ENCODE peak calls at places on chromosomes 13 and 19, in four cellular contexts. G, S, O and W are unnamed samples.

GRCh38 chr19:35427187-35427586 is 20.9 kb upstream of the FFAR2 start:
- DNase-seq in O (no peak), G (no peak), S (no peak), W (no peak)

GRCh38 chr19:35006342-35006998 is 6.3 kb downstream of the GRAMD1A start:
- DNase-seq in S (no peak), O (no peak), G (peak; percentile 93), W (no peak)

GRCh38 chr13:59475911-59476310 is 687.8 kb downstream of the DIAPH3 start:
- DNase-seq in S (no peak), O (no peak), G (no peak), W (no peak)

GRCh38 chr19:43820098-43820860 is 6.8 kb upstream of the ZNF283 start:
- DNase-seq in G (peak; percentile 21), S (no peak), O (peak; percentile 69), W (no peak)

GRCh38 chr19:3809881-3810707 is 23.9 kb upstream of the MATK start:
- DNase-seq in O (no peak), G (no peak), S (no peak), W (no peak)

GRCh38 chr19:16661480-16662034 is 618 bp downstream of the TMEM38A start:
- DNase-seq in S (peak; percentile 5), O (peak; percentile 62), G (no peak), W (peak; percentile 23)

GRCh38 chr13:42028113-42028799 is 20.2 kb upstream of the DGKH start:
- DNase-seq in O (no peak), S (no peak), G (peak; percentile 94), W (no peak)

GRCh38 chr13:27174766-27175455 is 3.3 kb upstream of the USP12 start:
- DNase-seq in S (no peak), O (no peak), G (no peak), W (no peak)

GRCh38 chr19:10431254-10431942 is 11.1 kb downstream of the PDE4A start:
- DNase-seq in S (peak; percentile 72), G (peak; percentile 36), O (peak; percentile 72), W (no peak)

GRCh38 chr13:97339989-97340361 is 94.0 kb upstream of the RAP2A start:
- DNase-seq in O (no peak), G (no peak), S (no peak), W (no peak)

GRCh38 chr13:96020155-96020575 is 33.0 kb downstream of the UGGT2 start:
- DNase-seq in S (no peak), O (no peak), G (peak; percentile 67), W (peak; percentile 37)

GRCh38 chr13:100208596-100208995 is 119.7 kb downstream of the PCCA start:
- DNase-seq in S (no peak), G (no peak), O (no peak), W (no peak)

GRCh38 chr19:13946414-13946813 is 5.9 kb upstream of the DCAF15 start:
- DNase-seq in O (no peak), S (no peak), G (no peak), W (no peak)

GRCh38 chr19:45578861-45579260 is 5.7 kb downstream of the OPA3 start:
- DNase-seq in S (no peak), O (no peak), G (no peak), W (no peak)

GRCh38 chr13:113963376-113963775 is 10.5 kb downstream of the C13orf46 start:
- DNase-seq in G (no peak), O (peak; percentile 39), S (no peak), W (no peak)

GRCh38 chr19:49690656-49691242 is at the start of gene CPT1C:
- DNase-seq in G (peak; percentile 59), S (peak; percentile 25), O (peak; percentile 84), W (peak; percentile 47)

GRCh38 chr19:8192227-8192820 is 16.8 kb upstream of the CERS4 start:
- DNase-seq in O (no peak), G (no peak), S (no peak), W (no peak)

GRCh38 chr19:18998276-18998675 is 35.0 kb downstream of the SUGP2 start:
- DNase-seq in G (no peak), S (no peak), O (no peak), W (no peak)

GRCh38 chr19:18460313-18460712 is 22.4 kb upstream of the ISYNA1 start:
- DNase-seq in G (no peak), O (peak; percentile 86), S (no peak), W (no peak)

DNA sequence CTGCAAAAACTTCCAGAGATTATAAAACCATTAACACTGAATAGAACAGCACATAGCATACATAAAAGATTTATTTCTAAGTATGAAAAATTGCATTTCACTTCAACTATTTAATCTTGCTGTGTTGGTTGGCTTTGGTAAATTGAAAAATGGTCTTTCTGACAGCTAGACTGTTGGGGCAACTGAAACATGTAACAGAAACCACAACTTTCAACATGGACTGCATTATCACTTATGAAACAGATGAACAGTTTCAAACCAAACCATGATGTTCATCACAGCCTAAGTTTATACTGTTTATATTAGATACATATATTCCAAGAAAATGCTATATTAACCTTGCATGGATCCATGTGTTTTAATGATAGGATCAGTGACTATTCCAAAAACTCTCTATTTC is 324.2 kb upstream of the PCDH9 start:
- DNase-seq in S (no peak), G (no peak), O (no peak), W (no peak)
- H3K27ac ChIP-seq in S (no peak overlapping the region), G (no peak overlapping the region), O (no peak overlapping the region), W (no peak overlapping the region)

GRCh38 chr13:44305216-44305615 is 68.4 kb upstream of the SERP2 start:
- DNase-seq in O (no peak), S (no peak), G (no peak), W (no peak)

GRCh38 chr13:44306401-44307192 is 67.0 kb upstream of the SERP2 start:
- DNase-seq in G (peak; percentile 53), O (peak; percentile 77), S (no peak), W (no peak)

GRCh38 chr13:44307255-44307654 is 66.4 kb upstream of the SERP2 start:
- DNase-seq in S (no peak), O (no peak), G (no peak), W (no peak)

GRCh38 chr13:44304433-44304725 is 69.2 kb upstream of the SERP2 start:
- DNase-seq in G (no peak), O (no peak), S (no peak), W (no peak)

DNA sequence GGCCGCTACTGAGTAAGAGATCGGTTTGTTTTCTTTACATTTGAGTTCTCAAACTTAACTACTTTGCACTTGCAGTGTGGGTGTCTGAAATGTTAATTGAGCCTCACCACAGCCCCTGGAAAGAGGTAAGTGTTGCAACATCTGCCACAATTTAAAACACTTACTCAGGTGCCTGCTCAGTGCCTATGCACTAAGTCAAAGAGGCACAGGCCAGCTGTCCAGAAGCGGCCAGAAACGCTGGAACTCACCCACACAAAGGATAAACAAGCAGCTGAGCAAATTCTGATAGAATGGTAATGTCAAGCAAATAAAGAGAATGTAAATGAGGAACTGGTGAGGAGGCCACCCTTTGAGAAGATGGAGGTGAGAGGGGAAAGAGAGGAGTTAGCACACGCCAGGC is 67.8 kb upstream of the SERP2 start:
- DNase-seq in G (no peak), O (no peak), S (no peak), W (no peak)
- H3K27ac ChIP-seq in G (peak overlapping the region; percentile 93), O (peak overlapping the region; percentile 64), S (no peak overlapping the region), W (peak overlapping the region; percentile 10)

GRCh38 chr19:38699647-38700349 is 44.5 kb downstream of the CAPN12 start:
- DNase-seq in G (no peak), S (no peak), O (no peak), W (no peak)
- H3K27ac ChIP-seq in G (peak overlapping the region; percentile 88), S (no peak overlapping the region), O (no peak overlapping the region), W (no peak overlapping the region)

DNA sequence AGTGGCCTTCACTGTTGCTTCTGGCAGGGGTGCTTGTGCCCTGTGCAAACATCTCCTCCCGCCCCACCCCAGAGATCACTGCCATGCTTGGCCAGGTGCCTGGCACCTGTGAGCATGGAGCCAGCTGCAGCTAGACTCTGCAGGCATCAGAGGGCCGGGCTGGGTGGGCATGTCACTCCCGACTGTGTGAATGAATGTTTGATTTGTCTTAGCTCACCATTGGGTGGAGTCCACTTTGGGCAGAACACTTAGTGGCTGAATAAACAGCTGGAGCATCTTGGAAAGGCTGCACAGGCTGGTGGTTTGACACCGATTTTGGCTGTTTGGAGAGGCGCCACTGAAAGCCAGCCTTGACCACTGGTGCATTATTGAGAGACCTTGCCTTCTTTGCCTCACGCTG is 267.3 kb downstream of the DLEU7 start:
- DNase-seq in O (no peak), G (peak; percentile 13), S (no peak), W (no peak)
- H3K27ac ChIP-seq in O (no peak overlapping the region), G (no peak overlapping the region), S (no peak overlapping the region), W (no peak overlapping the region)

GRCh38 chr13:40565282-40566148 is 100.9 kb downstream of the FOXO1 start:
- DNase-seq in S (no peak), G (no peak), O (no peak), W (no peak)
- H3K27ac ChIP-seq in S (no peak overlapping the region), G (no peak overlapping the region), O (no peak overlapping the region), W (no peak overlapping the region)

GRCh38 chr19:55603581-55604292 is 1.7 kb upstream of the ZNF865 start:
- DNase-seq in G (peak; percentile 19), S (no peak), O (no peak), W (no peak)
- H3K27ac ChIP-seq in G (no peak overlapping the region), S (peak overlapping the region; percentile 80), O (no peak overlapping the region), W (no peak overlapping the region)